ENCODE peak calls at places on chromosomes 3 and 15, in eight cellular contexts. One of them, this sample, is unnamed. For H3K27me3, the result is how much of the 10 kb centered on the place peaks cover.

GRCh38 chr3:7062714-7063113 is 201.8 kb downstream of the GRM7 start:
- DNase-seq in MG63: no peak
- DNase-seq in ovary: no peak
- DNase-seq in uterus: no peak
- DNase-seq in hepatocyte: no peak
- DNase-seq in GM23338: no peak
- DNase-seq in heart left ventricle: no peak
- DNase-seq in CD4-positive, alpha-beta memory T cell: no peak
- DNase-seq in this sample: no peak

GRCh38 chr15:86690566-86690965 is 610.9 kb downstream of the AGBL1 start:
- DNase-seq in MG63: no peak
- DNase-seq in ovary: no peak
- DNase-seq in uterus: no peak
- DNase-seq in hepatocyte: peak
- DNase-seq in GM23338: peak
- DNase-seq in heart left ventricle: no peak
- DNase-seq in CD4-positive, alpha-beta memory T cell: no peak
- DNase-seq in this sample: no peak

GRCh38 chr15:85307687-85308045 is 72.7 kb upstream of the AKAP13 start:
- DNase-seq in MG63: no peak
- DNase-seq in ovary: no peak
- DNase-seq in uterus: no peak
- DNase-seq in hepatocyte: no peak
- DNase-seq in GM23338: no peak
- DNase-seq in heart left ventricle: no peak
- DNase-seq in CD4-positive, alpha-beta memory T cell: no peak
- DNase-seq in this sample: no peak

GRCh38 chr3:152916753-152917279 is 81.9 kb downstream of the P2RY1 start:
- DNase-seq in MG63: no peak
- DNase-seq in ovary: no peak
- DNase-seq in uterus: no peak
- DNase-seq in hepatocyte: no peak
- DNase-seq in GM23338: no peak
- DNase-seq in heart left ventricle: no peak
- DNase-seq in CD4-positive, alpha-beta memory T cell: no peak
- DNase-seq in this sample: no peak

GRCh38 chr3:172549144-172549543 is 25.9 kb upstream of the TNFSF10 start:
- DNase-seq in MG63: no peak
- DNase-seq in ovary: no peak
- DNase-seq in uterus: no peak
- DNase-seq in hepatocyte: peak
- DNase-seq in GM23338: no peak
- DNase-seq in heart left ventricle: no peak
- DNase-seq in CD4-positive, alpha-beta memory T cell: no peak
- DNase-seq in this sample: no peak

GRCh38 chr3:179196098-179196497 is 47.9 kb downstream of the PIK3CA start:
- DNase-seq in MG63: peak
- DNase-seq in ovary: no peak
- DNase-seq in uterus: no peak
- DNase-seq in hepatocyte: no peak
- DNase-seq in GM23338: no peak
- DNase-seq in heart left ventricle: no peak
- DNase-seq in CD4-positive, alpha-beta memory T cell: peak
- DNase-seq in this sample: peak

GRCh38 chr3:58237940-58238681 is 519 bp downstream of the ABHD6 start:
- DNase-seq in MG63: peak
- DNase-seq in ovary: peak
- DNase-seq in uterus: peak
- DNase-seq in hepatocyte: peak
- DNase-seq in GM23338: peak
- DNase-seq in heart left ventricle: peak
- DNase-seq in CD4-positive, alpha-beta memory T cell: peak
- DNase-seq in this sample: no peak

GRCh38 chr15:25886498-25887140 is 23.5 kb upstream of the ATP10A start:
- DNase-seq in MG63: no peak
- DNase-seq in ovary: no peak
- DNase-seq in uterus: no peak
- DNase-seq in hepatocyte: no peak
- DNase-seq in GM23338: no peak
- DNase-seq in heart left ventricle: no peak
- DNase-seq in CD4-positive, alpha-beta memory T cell: no peak
- DNase-seq in this sample: no peak

GRCh38 chr3:42061711-42062408 is 29.3 kb upstream of the TRAK1 start:
- DNase-seq in MG63: peak
- DNase-seq in ovary: no peak
- DNase-seq in uterus: peak
- DNase-seq in hepatocyte: peak
- DNase-seq in GM23338: peak
- DNase-seq in heart left ventricle: peak
- DNase-seq in CD4-positive, alpha-beta memory T cell: no peak
- DNase-seq in this sample: peak
- H3K4me3 ChIP-seq in MG63: peak
- H3K4me3 ChIP-seq in ovary: no peak
- H3K4me3 ChIP-seq in uterus: no peak
- H3K4me3 ChIP-seq in hepatocyte: no peak
- H3K4me3 ChIP-seq in GM23338: no peak
- H3K4me3 ChIP-seq in heart left ventricle: no peak
- H3K4me3 ChIP-seq in CD4-positive, alpha-beta memory T cell: no peak
- H3K4me3 ChIP-seq in this sample: no peak

GRCh38 chr3:9552252-9552999 is 1.2 kb downstream of the LHFPL4 start:
- DNase-seq in MG63: no peak
- DNase-seq in ovary: peak
- DNase-seq in uterus: peak
- DNase-seq in hepatocyte: peak
- DNase-seq in GM23338: peak
- DNase-seq in heart left ventricle: peak
- DNase-seq in CD4-positive, alpha-beta memory T cell: peak
- DNase-seq in this sample: peak

GRCh38 chr3:9549600-9549999 is 4.0 kb downstream of the LHFPL4 start:
- DNase-seq in MG63: no peak
- DNase-seq in ovary: no peak
- DNase-seq in uterus: no peak
- DNase-seq in hepatocyte: no peak
- DNase-seq in GM23338: no peak
- DNase-seq in heart left ventricle: no peak
- DNase-seq in CD4-positive, alpha-beta memory T cell: no peak
- DNase-seq in this sample: no peak

GRCh38 chr3:9550999-9551398 is 2.6 kb downstream of the LHFPL4 start:
- DNase-seq in MG63: no peak
- DNase-seq in ovary: no peak
- DNase-seq in uterus: no peak
- DNase-seq in hepatocyte: no peak
- DNase-seq in GM23338: peak
- DNase-seq in heart left ventricle: no peak
- DNase-seq in CD4-positive, alpha-beta memory T cell: no peak
- DNase-seq in this sample: no peak

GRCh38 chr3:9553021-9553948 is at the start of gene LHFPL4:
- DNase-seq in MG63: no peak
- DNase-seq in ovary: no peak
- DNase-seq in uterus: no peak
- DNase-seq in hepatocyte: no peak
- DNase-seq in GM23338: peak
- DNase-seq in heart left ventricle: no peak
- DNase-seq in CD4-positive, alpha-beta memory T cell: no peak
- DNase-seq in this sample: no peak

GRCh38 chr3:9548991-9549390 is 4.6 kb downstream of the LHFPL4 start:
- DNase-seq in MG63: no peak
- DNase-seq in ovary: no peak
- DNase-seq in uterus: no peak
- DNase-seq in hepatocyte: no peak
- DNase-seq in GM23338: no peak
- DNase-seq in heart left ventricle: no peak
- DNase-seq in CD4-positive, alpha-beta memory T cell: no peak
- DNase-seq in this sample: no peak
- H3K27me3 ChIP-seq in MG63: under half
- H3K27me3 ChIP-seq in ovary: under half
- H3K27me3 ChIP-seq in uterus: under half
- H3K27me3 ChIP-seq in hepatocyte: under half
- H3K27me3 ChIP-seq in GM23338: under half
- H3K27me3 ChIP-seq in heart left ventricle: under half
- H3K27me3 ChIP-seq in CD4-positive, alpha-beta memory T cell: under half
- H3K27me3 ChIP-seq in this sample: under half

GRCh38 chr15:93278006-93278405 is 189.0 kb upstream of the RGMA start:
- DNase-seq in MG63: no peak
- DNase-seq in ovary: no peak
- DNase-seq in uterus: no peak
- DNase-seq in hepatocyte: no peak
- DNase-seq in GM23338: no peak
- DNase-seq in heart left ventricle: no peak
- DNase-seq in CD4-positive, alpha-beta memory T cell: no peak
- DNase-seq in this sample: no peak
- H3K4me3 ChIP-seq in MG63: no peak
- H3K4me3 ChIP-seq in ovary: no peak
- H3K4me3 ChIP-seq in uterus: no peak
- H3K4me3 ChIP-seq in hepatocyte: no peak
- H3K4me3 ChIP-seq in GM23338: no peak
- H3K4me3 ChIP-seq in heart left ventricle: no peak
- H3K4me3 ChIP-seq in CD4-positive, alpha-beta memory T cell: no peak
- H3K4me3 ChIP-seq in this sample: no peak

GRCh38 chr15:88606437-88606794 is 14.7 kb upstream of the AEN start:
- DNase-seq in MG63: no peak
- DNase-seq in ovary: no peak
- DNase-seq in uterus: no peak
- DNase-seq in hepatocyte: no peak
- DNase-seq in GM23338: peak
- DNase-seq in heart left ventricle: no peak
- DNase-seq in CD4-positive, alpha-beta memory T cell: no peak
- DNase-seq in this sample: no peak

GRCh38 chr15:88603885-88604284 is 17.3 kb upstream of the AEN start:
- DNase-seq in MG63: no peak
- DNase-seq in ovary: no peak
- DNase-seq in uterus: no peak
- DNase-seq in hepatocyte: no peak
- DNase-seq in GM23338: peak
- DNase-seq in heart left ventricle: no peak
- DNase-seq in CD4-positive, alpha-beta memory T cell: no peak
- DNase-seq in this sample: no peak

GRCh38 chr15:88604381-88604951 is 16.7 kb upstream of the AEN start:
- DNase-seq in MG63: no peak
- DNase-seq in ovary: no peak
- DNase-seq in uterus: no peak
- DNase-seq in hepatocyte: no peak
- DNase-seq in GM23338: peak
- DNase-seq in heart left ventricle: no peak
- DNase-seq in CD4-positive, alpha-beta memory T cell: no peak
- DNase-seq in this sample: no peak

GRCh38 chr15:88605507-88606436 is 15.4 kb upstream of the AEN start:
- DNase-seq in MG63: peak
- DNase-seq in ovary: peak
- DNase-seq in uterus: no peak
- DNase-seq in hepatocyte: peak
- DNase-seq in GM23338: peak
- DNase-seq in heart left ventricle: peak
- DNase-seq in CD4-positive, alpha-beta memory T cell: peak
- DNase-seq in this sample: no peak

DNA sequence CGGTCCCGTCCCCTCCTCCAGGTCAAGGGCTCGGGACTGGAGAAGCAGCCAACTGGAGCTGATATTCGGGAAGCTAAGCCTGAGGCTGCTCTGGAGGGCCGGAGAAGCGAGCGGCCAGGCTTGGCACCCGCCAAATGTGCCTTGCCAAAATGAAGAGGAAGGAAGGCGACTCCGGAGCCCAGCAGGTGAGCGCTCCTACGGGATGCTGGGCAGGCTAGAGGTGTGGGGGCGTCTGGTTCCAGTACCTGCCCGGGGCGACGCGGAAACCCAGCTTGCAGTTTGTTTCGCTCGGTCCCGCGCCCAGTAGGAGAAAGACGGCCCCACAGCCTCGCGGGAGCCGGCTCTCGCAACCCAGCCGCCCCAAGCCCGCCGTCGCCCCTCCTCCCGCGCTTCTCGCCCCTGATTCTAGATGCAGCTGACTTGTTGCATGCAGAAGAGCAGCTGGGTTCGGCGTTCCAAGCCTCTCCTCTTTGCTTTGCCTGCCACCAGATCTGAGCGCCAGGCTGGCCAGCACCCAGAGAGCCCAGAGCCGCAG is 16.1 kb upstream of the AEN start:
- DNase-seq in MG63: no peak
- DNase-seq in ovary: no peak
- DNase-seq in uterus: no peak
- DNase-seq in hepatocyte: no peak
- DNase-seq in GM23338: peak
- DNase-seq in heart left ventricle: no peak
- DNase-seq in CD4-positive, alpha-beta memory T cell: no peak
- DNase-seq in this sample: no peak
- H3K27me3 ChIP-seq in MG63: half or more
- H3K27me3 ChIP-seq in ovary: under half
- H3K27me3 ChIP-seq in uterus: under half
- H3K27me3 ChIP-seq in hepatocyte: half or more
- H3K27me3 ChIP-seq in GM23338: half or more
- H3K27me3 ChIP-seq in heart left ventricle: half or more
- H3K27me3 ChIP-seq in CD4-positive, alpha-beta memory T cell: half or more
- H3K27me3 ChIP-seq in this sample: half or more

GRCh38 chr3:149654188-149654601 is 3.6 kb downstream of the WWTR1 start:
- DNase-seq in MG63: peak
- DNase-seq in ovary: no peak
- DNase-seq in uterus: no peak
- DNase-seq in hepatocyte: no peak
- DNase-seq in GM23338: no peak
- DNase-seq in heart left ventricle: no peak
- DNase-seq in CD4-positive, alpha-beta memory T cell: no peak
- DNase-seq in this sample: no peak
- H3K4me3 ChIP-seq in MG63: peak
- H3K4me3 ChIP-seq in ovary: peak
- H3K4me3 ChIP-seq in uterus: peak
- H3K4me3 ChIP-seq in hepatocyte: peak
- H3K4me3 ChIP-seq in GM23338: no peak
- H3K4me3 ChIP-seq in heart left ventricle: peak
- H3K4me3 ChIP-seq in CD4-positive, alpha-beta memory T cell: no peak
- H3K4me3 ChIP-seq in this sample: peak

This sample was measured in AG04450.